ENCODE peak calls at places on chromosomes 7 and 10, in four cellular contexts. K is OCI-M1, H is MCF 10A, L is sigmoid colon. Z is an unnamed sample.

GRCh38 chr10:21493841-21494220 is 31.7 kb downstream of the SKIDA1 start:
- DNase-seq in L (no peak), K (no peak), H (no peak), Z (no peak)

GRCh38 chr7:110685899-110686298 is 405.0 kb upstream of the LRRN3 start:
- DNase-seq in K (no peak), L (no peak), H (no peak), Z (no peak)

GRCh38 chr7:78165454-78165853 is 366.9 kb downstream of the PHTF2 start:
- DNase-seq in K (no peak), L (no peak), H (no peak), Z (no peak)

GRCh38 chr7:92633211-92633906 is 43.2 kb upstream of the FAM133B start:
- DNase-seq in L (no peak), H (peak), K (peak), Z (no peak)

GRCh38 chr10:110491346-110491745 is 6.4 kb upstream of the DUSP5 start:
- DNase-seq in H (no peak), K (no peak), L (no peak), Z (no peak)

GRCh38 chr7:102395958-102396709 is at the start of gene PRKRIP1:
- DNase-seq in H (peak), K (peak), L (peak), Z (peak)

GRCh38 chr10:1002425-1003006 is 14.3 kb downstream of the GTPBP4 start:
- DNase-seq in K (no peak), H (no peak), L (no peak), Z (no peak)

GRCh38 chr10:78765726-78766335 is 302.9 kb upstream of the ZMIZ1 start:
- DNase-seq in K (no peak), L (peak), H (no peak), Z (no peak)

GRCh38 chr7:33716581-33717477 is 188.5 kb upstream of the BMPER start:
- DNase-seq in L (no peak), H (peak), K (peak), Z (peak)

GRCh38 chr10:91653214-91653875 is 20.5 kb upstream of the PPP1R3C start:
- DNase-seq in L (no peak), H (peak), K (no peak), Z (no peak)

GRCh38 chr10:44173558-44173894 is 211.4 kb downstream of the CXCL12 start:
- DNase-seq in H (no peak), K (no peak), L (no peak), Z (no peak)

GRCh38 chr7:469591-469961 is 50.1 kb downstream of the PDGFA start:
- DNase-seq in K (no peak), H (no peak), L (peak), Z (no peak)

GRCh38 chr10:6498771-6499170 is 81.3 kb downstream of the PRKCQ start:
- DNase-seq in L (no peak), K (no peak), H (peak), Z (no peak)

GRCh38 chr10:119199231-119199992 is 8.0 kb upstream of the GRK5 start:
- DNase-seq in H (peak), L (peak), K (peak), Z (peak)

GRCh38 chr7:27182861-27183681 is 2.0 kb downstream of the HOXA11 start:
- DNase-seq in L (peak), K (no peak), H (no peak), Z (no peak)

GRCh38 chr10:33799281-33799943 is 464.9 kb upstream of the NRP1 start:
- DNase-seq in L (no peak), H (no peak), K (no peak), Z (no peak)

GRCh38 chr10:78602201-78602917 is 466.4 kb upstream of the ZMIZ1 start:
- DNase-seq in K (no peak), H (peak), L (no peak), Z (no peak)